ENCODE peak calls at places on chromosomes 12 and 14, in eight cellular contexts. L, Q, D, O, Z, P, T and H are unnamed samples.

GRCh38 chr12:131454418-131455217 is 256.3 kb upstream of the SFSWAP start:
- DNase-seq in L (no peak), Q (no peak), D (peak), O (peak), Z (peak), P (peak), T (no peak), H (no peak)

GRCh38 chr12:87332987-87333761 is 696.0 kb downstream of the C12orf50 start:
- DNase-seq in L (no peak), Q (no peak), D (no peak), O (no peak), Z (no peak), P (no peak), T (peak), H (no peak)

GRCh38 chr12:53726342-53726741 is 910 bp downstream of the CALCOCO1 start:
- DNase-seq in L (no peak), Q (no peak), D (peak), O (no peak), Z (no peak), P (peak), T (no peak), H (no peak)

GRCh38 chr14:68627050-68627867 is 165.6 kb downstream of the ZFP36L1 start:
- DNase-seq in L (peak), Q (no peak), D (no peak), O (no peak), Z (no peak), P (peak), T (no peak), H (no peak)

GRCh38 chr12:101485015-101485414 is 9.9 kb downstream of the SPIC start:
- DNase-seq in L (no peak), Q (peak), D (peak), O (no peak), Z (no peak), P (no peak), T (no peak), H (no peak)

GRCh38 chr12:132484891-132485441 is 5.0 kb upstream of the FBRSL1 start:
- DNase-seq in L (no peak), Q (no peak), D (no peak), O (no peak), Z (no peak), P (no peak), T (no peak), H (no peak)

GRCh38 chr12:98399532-98399931 is 115.9 kb upstream of the TMPO start:
- DNase-seq in L (no peak), Q (peak), D (peak), O (peak), Z (peak), P (peak), T (no peak), H (no peak)

GRCh38 chr14:67251573-67252226 is 10.5 kb downstream of the PALS1 start:
- DNase-seq in L (no peak), Q (peak), D (peak), O (peak), Z (peak), P (no peak), T (no peak), H (no peak)

GRCh38 chr14:101821528-101821927 is 60.0 kb downstream of the PPP2R5C start:
- DNase-seq in L (no peak), Q (no peak), D (no peak), O (no peak), Z (no peak), P (no peak), T (no peak), H (no peak)

GRCh38 chr12:102376251-102376747 is 104.1 kb downstream of the IGF1 start:
- DNase-seq in L (no peak), Q (peak), D (peak), O (no peak), Z (peak), P (peak), T (no peak), H (no peak)

GRCh38 chr12:67650127-67650495 is 1.6 kb downstream of the DYRK2 start:
- DNase-seq in L (peak), Q (peak), D (no peak), O (peak), Z (peak), P (no peak), T (no peak), H (no peak)

GRCh38 chr14:69002069-69002468 is 23.0 kb upstream of the ACTN1 start:
- DNase-seq in L (peak), Q (no peak), D (peak), O (peak), Z (peak), P (peak), T (no peak), H (no peak)

GRCh38 chr12:102833687-102834435 is 83.2 kb downstream of the PAH start:
- DNase-seq in L (no peak), Q (no peak), D (peak), O (peak), Z (peak), P (peak), T (no peak), H (no peak)

GRCh38 chr12:58920102-58920955 is at the start of gene LRIG3:
- DNase-seq in L (peak), Q (peak), D (peak), O (peak), Z (peak), P (peak), T (peak), H (no peak)

GRCh38 chr14:105338392-105338791 is 23.8 kb downstream of the PACS2 start:
- DNase-seq in L (no peak), Q (no peak), D (no peak), O (no peak), Z (no peak), P (no peak), T (no peak), H (no peak)

GRCh38 chr12:58309806-58310205 is 368.4 kb downstream of the ATP23 start:
- DNase-seq in L (no peak), Q (no peak), D (no peak), O (no peak), Z (peak), P (peak), T (no peak), H (no peak)

GRCh38 chr12:10283028-10283427 is 24.6 kb upstream of the KLRD1 start:
- DNase-seq in L (no peak), Q (no peak), D (peak), O (no peak), Z (no peak), P (no peak), T (no peak), H (no peak)

GRCh38 chr14:59566281-59566680 is 10.3 kb downstream of the CCDC175 start:
- DNase-seq in L (peak), Q (no peak), D (no peak), O (no peak), Z (no peak), P (no peak), T (no peak), H (no peak)

GRCh38 chr14:49641697-49642129 is 6.7 kb upstream of the DNAAF2 start:
- DNase-seq in L (peak), Q (peak), D (no peak), O (no peak), Z (peak), P (peak), T (no peak), H (no peak)

GRCh38 chr12:1019283-1019682 is 28.3 kb downstream of the ERC1 start:
- DNase-seq in L (no peak), Q (no peak), D (no peak), O (no peak), Z (no peak), P (no peak), T (no peak), H (no peak)

GRCh38 chr12:125331342-125332052 is 266.3 kb downstream of the AACS start:
- DNase-seq in L (no peak), Q (no peak), D (peak), O (no peak), Z (peak), P (no peak), T (no peak), H (no peak)

GRCh38 chr12:125013816-125014442 is 20.5 kb downstream of the BRI3BP start:
- DNase-seq in L (no peak), Q (no peak), D (no peak), O (no peak), Z (no peak), P (no peak), T (no peak), H (no peak)

GRCh38 chr12:111446044-111446581 is 40.4 kb downstream of the SH2B3 start:
- DNase-seq in L (peak), Q (peak), D (peak), O (no peak), Z (peak), P (peak), T (no peak), H (no peak)

GRCh38 chr12:123119808-123120207 is 31.1 kb downstream of the PITPNM2 start:
- DNase-seq in L (no peak), Q (no peak), D (peak), O (no peak), Z (no peak), P (no peak), T (no peak), H (no peak)

GRCh38 chr12:69343357-69343756 is 4.8 kb upstream of the LYZ start:
- DNase-seq in L (no peak), Q (no peak), D (no peak), O (no peak), Z (no peak), P (no peak), T (no peak), H (no peak)

GRCh38 chr12:22765731-22766130 is 140.8 kb downstream of the ETNK1 start:
- DNase-seq in L (no peak), Q (no peak), D (no peak), O (no peak), Z (no peak), P (no peak), T (no peak), H (no peak)

GRCh38 chr12:50597200-50598195 is 92.7 kb downstream of the DIP2B start:
- DNase-seq in L (no peak), Q (peak), D (peak), O (peak), Z (peak), P (peak), T (no peak), H (peak)

GRCh38 chr12:1767407-1768090 is 52.8 kb upstream of the LRTM2 start:
- DNase-seq in L (no peak), Q (no peak), D (no peak), O (no peak), Z (no peak), P (peak), T (no peak), H (no peak)

GRCh38 chr14:92144708-92145107 is 22.9 kb downstream of the CPSF2 start:
- DNase-seq in L (no peak), Q (no peak), D (peak), O (no peak), Z (peak), P (no peak), T (no peak), H (no peak)

GRCh38 chr14:99717682-99718013 is 33.5 kb downstream of the CYP46A1 start:
- DNase-seq in L (no peak), Q (no peak), D (no peak), O (no peak), Z (no peak), P (no peak), T (no peak), H (no peak)

GRCh38 chr12:95653761-95654546 is 102.7 kb upstream of the USP44 start:
- DNase-seq in L (no peak), Q (peak), D (peak), O (peak), Z (peak), P (peak), T (no peak), H (peak)

GRCh38 chr12:27644446-27644845 is 51.8 kb upstream of the REP15 start:
- DNase-seq in L (no peak), Q (peak), D (peak), O (no peak), Z (peak), P (no peak), T (no peak), H (no peak)

GRCh38 chr14:93962701-93963601 is 13.4 kb downstream of the ASB2 start:
- DNase-seq in L (no peak), Q (peak), D (no peak), O (no peak), Z (peak), P (peak), T (no peak), H (no peak)